ENCODE peak calls at places on chromosomes 16 and 17, in eight cellular contexts. One of them, this sample, is unnamed.

GRCh38 chr16:58379736-58380135 is 12.5 kb upstream of the GINS3 start:
- DNase-seq in heart left ventricle: no peak
- DNase-seq in activated naive CD4-positive, alpha-beta T cell treated with anti-CD3 and anti-CD28 coated beads, Interleukin-2, amount 50 U/mL, for 16 hours: no peak
- DNase-seq in EL: no peak
- DNase-seq in effector memory CD4-positive, alpha-beta T cell: no peak
- DNase-seq in C1 segment of cervical spinal cord: no peak
- DNase-seq in MM.1S: no peak
- DNase-seq in left cardiac atrium: no peak
- DNase-seq in this sample: no peak

GRCh38 chr17:20109121-20109520 is 100.0 kb downstream of the SPECC1 start:
- DNase-seq in heart left ventricle: no peak
- DNase-seq in activated naive CD4-positive, alpha-beta T cell treated with anti-CD3 and anti-CD28 coated beads, Interleukin-2, amount 50 U/mL, for 16 hours: no peak
- DNase-seq in EL: no peak
- DNase-seq in effector memory CD4-positive, alpha-beta T cell: no peak
- DNase-seq in C1 segment of cervical spinal cord: no peak
- DNase-seq in MM.1S: no peak
- DNase-seq in left cardiac atrium: no peak
- DNase-seq in this sample: no peak

GRCh38 chr17:72184805-72185204 is 64.0 kb downstream of the SOX9 start:
- DNase-seq in heart left ventricle: peak; percentile 56
- DNase-seq in activated naive CD4-positive, alpha-beta T cell treated with anti-CD3 and anti-CD28 coated beads, Interleukin-2, amount 50 U/mL, for 16 hours: no peak
- DNase-seq in EL: no peak
- DNase-seq in effector memory CD4-positive, alpha-beta T cell: no peak
- DNase-seq in C1 segment of cervical spinal cord: no peak
- DNase-seq in MM.1S: no peak
- DNase-seq in left cardiac atrium: peak; percentile 53
- DNase-seq in this sample: no peak

GRCh38 chr17:42928714-42929496 is 28.3 kb downstream of the G6PC1 start:
- DNase-seq in heart left ventricle: peak; percentile 26
- DNase-seq in activated naive CD4-positive, alpha-beta T cell treated with anti-CD3 and anti-CD28 coated beads, Interleukin-2, amount 50 U/mL, for 16 hours: peak; percentile 20
- DNase-seq in EL: peak; percentile 66
- DNase-seq in effector memory CD4-positive, alpha-beta T cell: no peak
- DNase-seq in C1 segment of cervical spinal cord: no peak
- DNase-seq in MM.1S: peak; percentile 75
- DNase-seq in left cardiac atrium: peak; percentile 27
- DNase-seq in this sample: peak; percentile 79

GRCh38 chr17:9023389-9024210 is 2.3 kb downstream of the NTN1 start:
- DNase-seq in heart left ventricle: no peak
- DNase-seq in activated naive CD4-positive, alpha-beta T cell treated with anti-CD3 and anti-CD28 coated beads, Interleukin-2, amount 50 U/mL, for 16 hours: no peak
- DNase-seq in EL: no peak
- DNase-seq in effector memory CD4-positive, alpha-beta T cell: no peak
- DNase-seq in C1 segment of cervical spinal cord: no peak
- DNase-seq in MM.1S: no peak
- DNase-seq in left cardiac atrium: no peak
- DNase-seq in this sample: no peak

GRCh38 chr17:44581868-44582267 is 24.6 kb downstream of the FZD2 start:
- DNase-seq in heart left ventricle: no peak
- DNase-seq in activated naive CD4-positive, alpha-beta T cell treated with anti-CD3 and anti-CD28 coated beads, Interleukin-2, amount 50 U/mL, for 16 hours: no peak
- DNase-seq in EL: no peak
- DNase-seq in effector memory CD4-positive, alpha-beta T cell: no peak
- DNase-seq in C1 segment of cervical spinal cord: no peak
- DNase-seq in MM.1S: no peak
- DNase-seq in left cardiac atrium: no peak
- DNase-seq in this sample: no peak

GRCh38 chr17:2716649-2717048 is 5.1 kb upstream of the CLUH start:
- DNase-seq in heart left ventricle: no peak
- DNase-seq in activated naive CD4-positive, alpha-beta T cell treated with anti-CD3 and anti-CD28 coated beads, Interleukin-2, amount 50 U/mL, for 16 hours: no peak
- DNase-seq in EL: no peak
- DNase-seq in effector memory CD4-positive, alpha-beta T cell: no peak
- DNase-seq in C1 segment of cervical spinal cord: no peak
- DNase-seq in MM.1S: no peak
- DNase-seq in left cardiac atrium: no peak
- DNase-seq in this sample: no peak

GRCh38 chr16:23694707-23695373 is 16.2 kb downstream of the PLK1 start:
- DNase-seq in heart left ventricle: no peak
- DNase-seq in activated naive CD4-positive, alpha-beta T cell treated with anti-CD3 and anti-CD28 coated beads, Interleukin-2, amount 50 U/mL, for 16 hours: no peak
- DNase-seq in EL: peak; percentile 19
- DNase-seq in effector memory CD4-positive, alpha-beta T cell: no peak
- DNase-seq in C1 segment of cervical spinal cord: no peak
- DNase-seq in MM.1S: peak; percentile 49
- DNase-seq in left cardiac atrium: no peak
- DNase-seq in this sample: peak; percentile 26

GRCh38 chr17:9828296-9829059 is 2.8 kb downstream of the GLP2R start:
- DNase-seq in heart left ventricle: no peak
- DNase-seq in activated naive CD4-positive, alpha-beta T cell treated with anti-CD3 and anti-CD28 coated beads, Interleukin-2, amount 50 U/mL, for 16 hours: no peak
- DNase-seq in EL: no peak
- DNase-seq in effector memory CD4-positive, alpha-beta T cell: no peak
- DNase-seq in C1 segment of cervical spinal cord: no peak
- DNase-seq in MM.1S: no peak
- DNase-seq in left cardiac atrium: no peak
- DNase-seq in this sample: peak; percentile 22

GRCh38 chr17:72778161-72779151 is 314.0 kb downstream of the SLC39A11 start:
- DNase-seq in heart left ventricle: no peak
- DNase-seq in activated naive CD4-positive, alpha-beta T cell treated with anti-CD3 and anti-CD28 coated beads, Interleukin-2, amount 50 U/mL, for 16 hours: no peak
- DNase-seq in EL: no peak
- DNase-seq in effector memory CD4-positive, alpha-beta T cell: no peak
- DNase-seq in C1 segment of cervical spinal cord: no peak
- DNase-seq in MM.1S: no peak
- DNase-seq in left cardiac atrium: no peak
- DNase-seq in this sample: no peak

GRCh38 chr16:29674188-29674587 is 4.8 kb upstream of the QPRT start:
- DNase-seq in heart left ventricle: peak; percentile 60
- DNase-seq in activated naive CD4-positive, alpha-beta T cell treated with anti-CD3 and anti-CD28 coated beads, Interleukin-2, amount 50 U/mL, for 16 hours: no peak
- DNase-seq in EL: no peak
- DNase-seq in effector memory CD4-positive, alpha-beta T cell: no peak
- DNase-seq in C1 segment of cervical spinal cord: no peak
- DNase-seq in MM.1S: no peak
- DNase-seq in left cardiac atrium: peak; percentile 37
- DNase-seq in this sample: no peak

GRCh38 chr16:24141917-24142316 is 114.2 kb upstream of the CACNG3 start:
- DNase-seq in heart left ventricle: no peak
- DNase-seq in activated naive CD4-positive, alpha-beta T cell treated with anti-CD3 and anti-CD28 coated beads, Interleukin-2, amount 50 U/mL, for 16 hours: no peak
- DNase-seq in EL: no peak
- DNase-seq in effector memory CD4-positive, alpha-beta T cell: no peak
- DNase-seq in C1 segment of cervical spinal cord: no peak
- DNase-seq in MM.1S: no peak
- DNase-seq in left cardiac atrium: no peak
- DNase-seq in this sample: no peak

GRCh38 chr17:59069856-59070255 is 36.8 kb downstream of the TRIM37 start:
- DNase-seq in heart left ventricle: no peak
- DNase-seq in activated naive CD4-positive, alpha-beta T cell treated with anti-CD3 and anti-CD28 coated beads, Interleukin-2, amount 50 U/mL, for 16 hours: no peak
- DNase-seq in EL: no peak
- DNase-seq in effector memory CD4-positive, alpha-beta T cell: no peak
- DNase-seq in C1 segment of cervical spinal cord: no peak
- DNase-seq in MM.1S: no peak
- DNase-seq in left cardiac atrium: no peak
- DNase-seq in this sample: no peak

GRCh38 chr16:11507991-11508390 is 78.7 kb downstream of the LITAF start:
- DNase-seq in heart left ventricle: no peak
- DNase-seq in activated naive CD4-positive, alpha-beta T cell treated with anti-CD3 and anti-CD28 coated beads, Interleukin-2, amount 50 U/mL, for 16 hours: no peak
- DNase-seq in EL: peak; percentile 25
- DNase-seq in effector memory CD4-positive, alpha-beta T cell: no peak
- DNase-seq in C1 segment of cervical spinal cord: no peak
- DNase-seq in MM.1S: no peak
- DNase-seq in left cardiac atrium: no peak
- DNase-seq in this sample: no peak

GRCh38 chr17:57201481-57201880 is 54.8 kb upstream of the MSI2 start:
- DNase-seq in heart left ventricle: no peak
- DNase-seq in activated naive CD4-positive, alpha-beta T cell treated with anti-CD3 and anti-CD28 coated beads, Interleukin-2, amount 50 U/mL, for 16 hours: no peak
- DNase-seq in EL: no peak
- DNase-seq in effector memory CD4-positive, alpha-beta T cell: no peak
- DNase-seq in C1 segment of cervical spinal cord: no peak
- DNase-seq in MM.1S: no peak
- DNase-seq in left cardiac atrium: no peak
- DNase-seq in this sample: no peak

GRCh38 chr16:30115238-30115637 is 1.9 kb upstream of the GDPD3 start:
- DNase-seq in heart left ventricle: no peak
- DNase-seq in activated naive CD4-positive, alpha-beta T cell treated with anti-CD3 and anti-CD28 coated beads, Interleukin-2, amount 50 U/mL, for 16 hours: no peak
- DNase-seq in EL: no peak
- DNase-seq in effector memory CD4-positive, alpha-beta T cell: no peak
- DNase-seq in C1 segment of cervical spinal cord: no peak
- DNase-seq in MM.1S: peak; percentile 97
- DNase-seq in left cardiac atrium: no peak
- DNase-seq in this sample: no peak

GRCh38 chr16:49597796-49598195 is 224.2 kb downstream of the C16orf78 start:
- DNase-seq in heart left ventricle: no peak
- DNase-seq in activated naive CD4-positive, alpha-beta T cell treated with anti-CD3 and anti-CD28 coated beads, Interleukin-2, amount 50 U/mL, for 16 hours: no peak
- DNase-seq in EL: no peak
- DNase-seq in effector memory CD4-positive, alpha-beta T cell: no peak
- DNase-seq in C1 segment of cervical spinal cord: no peak
- DNase-seq in MM.1S: no peak
- DNase-seq in left cardiac atrium: no peak
- DNase-seq in this sample: no peak

GRCh38 chr16:81480856-81481821 is 36.5 kb downstream of the CMIP start:
- DNase-seq in heart left ventricle: peak; percentile 72
- DNase-seq in activated naive CD4-positive, alpha-beta T cell treated with anti-CD3 and anti-CD28 coated beads, Interleukin-2, amount 50 U/mL, for 16 hours: no peak
- DNase-seq in EL: peak; percentile 77
- DNase-seq in effector memory CD4-positive, alpha-beta T cell: no peak
- DNase-seq in C1 segment of cervical spinal cord: no peak
- DNase-seq in MM.1S: no peak
- DNase-seq in left cardiac atrium: peak; percentile 59
- DNase-seq in this sample: peak; percentile 72

GRCh38 chr17:78722101-78722761 is 59.8 kb downstream of the CYTH1 start:
- DNase-seq in heart left ventricle: peak; percentile 58
- DNase-seq in activated naive CD4-positive, alpha-beta T cell treated with anti-CD3 and anti-CD28 coated beads, Interleukin-2, amount 50 U/mL, for 16 hours: no peak
- DNase-seq in EL: no peak
- DNase-seq in effector memory CD4-positive, alpha-beta T cell: no peak
- DNase-seq in C1 segment of cervical spinal cord: no peak
- DNase-seq in MM.1S: peak; percentile 83
- DNase-seq in left cardiac atrium: no peak
- DNase-seq in this sample: no peak

GRCh38 chr17:45823598-45823997 is 21.1 kb upstream of the SPPL2C start:
- DNase-seq in heart left ventricle: no peak
- DNase-seq in activated naive CD4-positive, alpha-beta T cell treated with anti-CD3 and anti-CD28 coated beads, Interleukin-2, amount 50 U/mL, for 16 hours: no peak
- DNase-seq in EL: no peak
- DNase-seq in effector memory CD4-positive, alpha-beta T cell: no peak
- DNase-seq in C1 segment of cervical spinal cord: no peak
- DNase-seq in MM.1S: peak; percentile 63
- DNase-seq in left cardiac atrium: no peak
- DNase-seq in this sample: no peak

GRCh38 chr16:74480150-74481029 is 59.1 kb upstream of the CLEC18B start:
- DNase-seq in heart left ventricle: no peak
- DNase-seq in activated naive CD4-positive, alpha-beta T cell treated with anti-CD3 and anti-CD28 coated beads, Interleukin-2, amount 50 U/mL, for 16 hours: no peak
- DNase-seq in EL: peak; percentile 82
- DNase-seq in effector memory CD4-positive, alpha-beta T cell: no peak
- DNase-seq in C1 segment of cervical spinal cord: no peak
- DNase-seq in MM.1S: no peak
- DNase-seq in left cardiac atrium: peak; percentile 43
- DNase-seq in this sample: no peak

GRCh38 chr16:1707193-1707790 is 1.3 kb downstream of the MAPK8IP3 start:
- DNase-seq in heart left ventricle: no peak
- DNase-seq in activated naive CD4-positive, alpha-beta T cell treated with anti-CD3 and anti-CD28 coated beads, Interleukin-2, amount 50 U/mL, for 16 hours: no peak
- DNase-seq in EL: peak; percentile 31
- DNase-seq in effector memory CD4-positive, alpha-beta T cell: no peak
- DNase-seq in C1 segment of cervical spinal cord: no peak
- DNase-seq in MM.1S: peak; percentile 19
- DNase-seq in left cardiac atrium: peak; percentile 17
- DNase-seq in this sample: peak; percentile 62

GRCh38 chr17:18002171-18002570 is 29.5 kb downstream of the DRC3 start:
- DNase-seq in heart left ventricle: no peak
- DNase-seq in activated naive CD4-positive, alpha-beta T cell treated with anti-CD3 and anti-CD28 coated beads, Interleukin-2, amount 50 U/mL, for 16 hours: no peak
- DNase-seq in EL: no peak
- DNase-seq in effector memory CD4-positive, alpha-beta T cell: no peak
- DNase-seq in C1 segment of cervical spinal cord: no peak
- DNase-seq in MM.1S: no peak
- DNase-seq in left cardiac atrium: no peak
- DNase-seq in this sample: peak; percentile 18

GRCh38 chr17:72388765-72389473 is 268.1 kb downstream of the SOX9 start:
- DNase-seq in heart left ventricle: no peak
- DNase-seq in activated naive CD4-positive, alpha-beta T cell treated with anti-CD3 and anti-CD28 coated beads, Interleukin-2, amount 50 U/mL, for 16 hours: no peak
- DNase-seq in EL: peak; percentile 70
- DNase-seq in effector memory CD4-positive, alpha-beta T cell: no peak
- DNase-seq in C1 segment of cervical spinal cord: no peak
- DNase-seq in MM.1S: peak; percentile 93
- DNase-seq in left cardiac atrium: no peak
- DNase-seq in this sample: no peak

GRCh38 chr17:61352771-61353170 is 46.9 kb upstream of the TBX2 start:
- DNase-seq in heart left ventricle: no peak
- DNase-seq in activated naive CD4-positive, alpha-beta T cell treated with anti-CD3 and anti-CD28 coated beads, Interleukin-2, amount 50 U/mL, for 16 hours: no peak
- DNase-seq in EL: no peak
- DNase-seq in effector memory CD4-positive, alpha-beta T cell: no peak
- DNase-seq in C1 segment of cervical spinal cord: no peak
- DNase-seq in MM.1S: no peak
- DNase-seq in left cardiac atrium: no peak
- DNase-seq in this sample: no peak

GRCh38 chr17:47199627-47200324 is 9.4 kb upstream of the MYL4 start:
- DNase-seq in heart left ventricle: no peak
- DNase-seq in activated naive CD4-positive, alpha-beta T cell treated with anti-CD3 and anti-CD28 coated beads, Interleukin-2, amount 50 U/mL, for 16 hours: no peak
- DNase-seq in EL: no peak
- DNase-seq in effector memory CD4-positive, alpha-beta T cell: no peak
- DNase-seq in C1 segment of cervical spinal cord: no peak
- DNase-seq in MM.1S: peak; percentile 16
- DNase-seq in left cardiac atrium: no peak
- DNase-seq in this sample: no peak

GRCh38 chr16:27311449-27311831 is 2.3 kb upstream of the IL4R start:
- DNase-seq in heart left ventricle: no peak
- DNase-seq in activated naive CD4-positive, alpha-beta T cell treated with anti-CD3 and anti-CD28 coated beads, Interleukin-2, amount 50 U/mL, for 16 hours: no peak
- DNase-seq in EL: no peak
- DNase-seq in effector memory CD4-positive, alpha-beta T cell: no peak
- DNase-seq in C1 segment of cervical spinal cord: no peak
- DNase-seq in MM.1S: no peak
- DNase-seq in left cardiac atrium: no peak
- DNase-seq in this sample: no peak

GRCh38 chr17:1590031-1590746 is 27.6 kb upstream of the PITPNA start:
- DNase-seq in heart left ventricle: peak; percentile 86
- DNase-seq in activated naive CD4-positive, alpha-beta T cell treated with anti-CD3 and anti-CD28 coated beads, Interleukin-2, amount 50 U/mL, for 16 hours: no peak
- DNase-seq in EL: peak; percentile 88
- DNase-seq in effector memory CD4-positive, alpha-beta T cell: no peak
- DNase-seq in C1 segment of cervical spinal cord: no peak
- DNase-seq in MM.1S: no peak
- DNase-seq in left cardiac atrium: peak; percentile 89
- DNase-seq in this sample: peak; percentile 94

GRCh38 chr16:56869513-56870270 is 4.7 kb downstream of the SLC12A3 start:
- DNase-seq in heart left ventricle: no peak
- DNase-seq in activated naive CD4-positive, alpha-beta T cell treated with anti-CD3 and anti-CD28 coated beads, Interleukin-2, amount 50 U/mL, for 16 hours: peak; percentile 36
- DNase-seq in EL: peak; percentile 42
- DNase-seq in effector memory CD4-positive, alpha-beta T cell: no peak
- DNase-seq in C1 segment of cervical spinal cord: no peak
- DNase-seq in MM.1S: peak; percentile 24
- DNase-seq in left cardiac atrium: no peak
- DNase-seq in this sample: peak; percentile 11

GRCh38 chr17:41738077-41738800 is 3.8 kb upstream of the HAP1 start:
- DNase-seq in heart left ventricle: peak; percentile 76
- DNase-seq in activated naive CD4-positive, alpha-beta T cell treated with anti-CD3 and anti-CD28 coated beads, Interleukin-2, amount 50 U/mL, for 16 hours: peak; percentile 79
- DNase-seq in EL: peak; percentile 77
- DNase-seq in effector memory CD4-positive, alpha-beta T cell: peak; percentile 58
- DNase-seq in C1 segment of cervical spinal cord: no peak
- DNase-seq in MM.1S: peak; percentile 81
- DNase-seq in left cardiac atrium: peak; percentile 80
- DNase-seq in this sample: peak; percentile 74

GRCh38 chr16:79599256-79599836 is 1.2 kb downstream of the MAF start:
- DNase-seq in heart left ventricle: peak; percentile 53
- DNase-seq in activated naive CD4-positive, alpha-beta T cell treated with anti-CD3 and anti-CD28 coated beads, Interleukin-2, amount 50 U/mL, for 16 hours: peak; percentile 13
- DNase-seq in EL: no peak
- DNase-seq in effector memory CD4-positive, alpha-beta T cell: no peak
- DNase-seq in C1 segment of cervical spinal cord: no peak
- DNase-seq in MM.1S: no peak
- DNase-seq in left cardiac atrium: peak; percentile 40
- DNase-seq in this sample: no peak

GRCh38 chr17:79950711-79951110 is 85.0 kb downstream of the TBC1D16 start:
- DNase-seq in heart left ventricle: no peak
- DNase-seq in activated naive CD4-positive, alpha-beta T cell treated with anti-CD3 and anti-CD28 coated beads, Interleukin-2, amount 50 U/mL, for 16 hours: no peak
- DNase-seq in EL: no peak
- DNase-seq in effector memory CD4-positive, alpha-beta T cell: no peak
- DNase-seq in C1 segment of cervical spinal cord: no peak
- DNase-seq in MM.1S: no peak
- DNase-seq in left cardiac atrium: peak; percentile 11
- DNase-seq in this sample: no peak

GRCh38 chr17:72446525-72447250 is 325.9 kb downstream of the SOX9 start:
- DNase-seq in heart left ventricle: no peak
- DNase-seq in activated naive CD4-positive, alpha-beta T cell treated with anti-CD3 and anti-CD28 coated beads, Interleukin-2, amount 50 U/mL, for 16 hours: no peak
- DNase-seq in EL: no peak
- DNase-seq in effector memory CD4-positive, alpha-beta T cell: no peak
- DNase-seq in C1 segment of cervical spinal cord: no peak
- DNase-seq in MM.1S: no peak
- DNase-seq in left cardiac atrium: no peak
- DNase-seq in this sample: peak; percentile 36

GRCh38 chr17:13353590-13353989 is 248.1 kb downstream of the HS3ST3A1 start:
- DNase-seq in heart left ventricle: peak; percentile 63
- DNase-seq in activated naive CD4-positive, alpha-beta T cell treated with anti-CD3 and anti-CD28 coated beads, Interleukin-2, amount 50 U/mL, for 16 hours: no peak
- DNase-seq in EL: no peak
- DNase-seq in effector memory CD4-positive, alpha-beta T cell: no peak
- DNase-seq in C1 segment of cervical spinal cord: no peak
- DNase-seq in MM.1S: no peak
- DNase-seq in left cardiac atrium: no peak
- DNase-seq in this sample: peak; percentile 13

This sample was measured in mesenchymal stem cell.